ENCODE peak calls at places on chromosomes 3 and 15, in ten cellular contexts. Z is CD8-positive, alpha-beta T cell; M is mucosa of descending colon; E is Peyer's patch; P is sigmoid colon; I is spleen; U is stomach; O is neural progenitor cell; N is breast epithelium; F is K562. K is an unnamed sample. For H3K36me3, the result is how much of the 10 kb centered on the place peaks cover.

GRCh38 chr3:42066516-42067181 is 24.5 kb upstream of the TRAK1 start:
- DNase-seq in Z (no peak), M (no peak), E (peak), P (no peak), I (peak), U (no peak), O (peak), N (no peak), F (no peak), K (no peak)

GRCh38 chr3:41848745-41849574 is 112.9 kb downstream of the ULK4 start:
- DNase-seq in Z (no peak), M (no peak), E (no peak), P (no peak), I (no peak), U (no peak), O (no peak), N (no peak), F (no peak), K (no peak)

GRCh38 chr15:73936181-73936580 is 9.9 kb downstream of the LOXL1 start:
- DNase-seq in Z (no peak), M (no peak), E (no peak), P (no peak), I (peak), U (no peak), O (peak), N (no peak), F (no peak), K (no peak)

GRCh38 chr3:12138044-12138443 is 20.7 kb downstream of the TIMP4 start:
- DNase-seq in Z (no peak), M (peak), E (peak), P (no peak), I (no peak), U (peak), O (peak), N (no peak), F (peak), K (no peak)

GRCh38 chr3:36557021-36557707 is 176.9 kb downstream of the STAC start:
- DNase-seq in Z (no peak), M (no peak), E (no peak), P (peak), I (no peak), U (no peak), O (no peak), N (no peak), F (no peak), K (no peak)

GRCh38 chr3:27312044-27312668 is 57.0 kb downstream of the NEK10 start:
- DNase-seq in Z (no peak), M (peak), E (no peak), P (no peak), I (no peak), U (no peak), O (peak), N (no peak), F (peak), K (peak)

GRCh38 chr3:54731697-54732445 is 196.0 kb downstream of the LRTM1 start:
- DNase-seq in Z (no peak), M (no peak), E (no peak), P (no peak), I (no peak), U (no peak), O (no peak), N (no peak), F (no peak), K (peak)

GRCh38 chr3:80870476-80871041 is 890.9 kb downstream of the GBE1 start:
- DNase-seq in Z (no peak), M (no peak), E (no peak), P (no peak), I (no peak), U (no peak), O (no peak), N (no peak), F (no peak), K (no peak)

GRCh38 chr3:112097378-112097777 is 11.2 kb downstream of the C3orf52 start:
- DNase-seq in Z (no peak), M (peak), E (peak), P (no peak), I (no peak), U (peak), O (no peak), N (peak), F (peak), K (peak)

GRCh38 chr3:33202581-33203457 is 15.8 kb downstream of the SUSD5 start:
- DNase-seq in Z (no peak), M (peak), E (no peak), P (no peak), I (no peak), U (peak), O (peak), N (no peak), F (no peak), K (no peak)

GRCh38 chr15:76730262-76730661 is 174.9 kb downstream of the SCAPER start:
- DNase-seq in Z (no peak), M (no peak), E (no peak), P (no peak), I (no peak), U (no peak), O (no peak), N (no peak), F (no peak), K (no peak)

GRCh38 chr15:60316961-60317360 is 80.8 kb downstream of the ANXA2 start:
- DNase-seq in Z (no peak), M (no peak), E (no peak), P (no peak), I (no peak), U (no peak), O (no peak), N (no peak), F (no peak), K (no peak)

GRCh38 chr3:113254171-113254947 is 43.0 kb downstream of the BOC start:
- DNase-seq in Z (no peak), M (no peak), E (no peak), P (peak), I (no peak), U (no peak), O (peak), N (no peak), F (no peak), K (no peak)

GRCh38 chr15:46344906-46345305 is 710.1 kb downstream of the SQOR start:
- DNase-seq in Z (no peak), M (no peak), E (no peak), P (no peak), I (no peak), U (no peak), O (no peak), N (no peak), F (no peak), K (no peak)

GRCh38 chr3:69441028-69441427 is 55.1 kb upstream of the FRMD4B start:
- DNase-seq in Z (no peak), M (no peak), E (no peak), P (no peak), I (no peak), U (no peak), O (no peak), N (no peak), F (no peak), K (no peak)

GRCh38 chr15:53978248-53978906 is at the start of gene UNC13C:
- DNase-seq in Z (no peak), M (peak), E (no peak), P (peak), I (no peak), U (peak), O (peak), N (no peak), F (no peak), K (no peak)

GRCh38 chr3:185473290-185473815 is 25.5 kb downstream of the TMEM41A start:
- DNase-seq in Z (no peak), M (no peak), E (no peak), P (no peak), I (no peak), U (no peak), O (no peak), N (no peak), F (peak), K (no peak)

GRCh38 chr15:26702381-26702780 is 70.5 kb downstream of the GABRB3 start:
- DNase-seq in Z (no peak), M (no peak), E (no peak), P (no peak), I (no peak), U (no peak), O (no peak), N (no peak), F (no peak), K (no peak)

GRCh38 chr15:25437751-25438600 is 848 bp downstream of the UBE3A start:
- DNase-seq in Z (peak), M (peak), E (peak), P (peak), I (peak), U (peak), O (peak), N (peak), F (peak), K (no peak)

GRCh38 chr15:92466834-92467233 is 73.2 kb downstream of the ST8SIA2 start:
- DNase-seq in Z (no peak), M (no peak), E (no peak), P (no peak), I (no peak), U (no peak), O (no peak), N (no peak), F (no peak), K (no peak)

GRCh38 chr15:38708672-38709188 is 144.1 kb upstream of the RASGRP1 start:
- DNase-seq in Z (no peak), M (no peak), E (no peak), P (no peak), I (no peak), U (no peak), O (no peak), N (no peak), F (no peak), K (no peak)

GRCh38 chr3:59257506-59257905 is 207.7 kb upstream of the CFAP20DC start:
- DNase-seq in Z (no peak), M (no peak), E (no peak), P (no peak), I (no peak), U (no peak), O (no peak), N (no peak), F (no peak), K (no peak)

GRCh38 chr3:28916713-28917499 is 364.0 kb upstream of the RBMS3 start:
- DNase-seq in Z (no peak), M (peak), E (peak), P (peak), I (peak), U (peak), O (peak), N (peak), F (no peak), K (no peak)

GRCh38 chr3:170436697-170437096 is 18.0 kb downstream of the CLDN11 start:
- DNase-seq in Z (no peak), M (no peak), E (no peak), P (no peak), I (no peak), U (no peak), O (no peak), N (no peak), F (no peak), K (no peak)

GRCh38 chr15:48695088-48695834 is 49.8 kb upstream of the FBN1 start:
- DNase-seq in Z (no peak), M (no peak), E (no peak), P (no peak), I (no peak), U (no peak), O (no peak), N (no peak), F (no peak), K (peak)

GRCh38 chr3:143333367-143333766 is 213.8 kb downstream of the CHST2 start:
- DNase-seq in Z (no peak), M (no peak), E (no peak), P (no peak), I (no peak), U (no peak), O (no peak), N (no peak), F (no peak), K (no peak)

GRCh38 chr3:69020857-69021256 is 7.4 kb upstream of the EOGT start:
- DNase-seq in Z (no peak), M (no peak), E (no peak), P (no peak), I (no peak), U (no peak), O (no peak), N (no peak), F (no peak), K (no peak)

GRCh38 chr15:83766326-83766725 is 112.4 kb downstream of the ADAMTSL3 start:
- DNase-seq in Z (no peak), M (no peak), E (no peak), P (no peak), I (no peak), U (no peak), O (no peak), N (no peak), F (no peak), K (no peak)

GRCh38 chr3:138933068-138933668 is 13.8 kb downstream of the FOXL2 start:
- DNase-seq in Z (no peak), M (no peak), E (no peak), P (peak), I (no peak), U (no peak), O (no peak), N (no peak), F (no peak), K (no peak)

GRCh38 chr15:98968576-98968975 is 39.0 kb downstream of the PGPEP1L start:
- DNase-seq in Z (no peak), M (no peak), E (no peak), P (no peak), I (no peak), U (no peak), O (no peak), N (no peak), F (no peak), K (no peak)

GRCh38 chr15:89841306-89841705 is 26.7 kb upstream of the ANPEP start:
- DNase-seq in Z (no peak), M (no peak), E (no peak), P (no peak), I (no peak), U (no peak), O (no peak), N (no peak), F (no peak), K (no peak)

GRCh38 chr3:59438492-59438891 is 388.7 kb upstream of the CFAP20DC start:
- DNase-seq in Z (no peak), M (no peak), E (no peak), P (no peak), I (no peak), U (no peak), O (no peak), N (no peak), F (no peak), K (no peak)

GRCh38 chr3:107235923-107236315 is 141.3 kb upstream of the CCDC54 start:
- DNase-seq in Z (peak), M (peak), E (peak), P (peak), I (no peak), U (no peak), O (peak), N (no peak), F (peak), K (no peak)

GRCh38 chr15:61314443-61314842 is 85.3 kb upstream of the RORA start:
- DNase-seq in Z (no peak), M (no peak), E (no peak), P (no peak), I (no peak), U (no peak), O (no peak), N (no peak), F (no peak), K (no peak)

GRCh38 chr15:52179278-52180195 is 11.7 kb downstream of the GNB5 start:
- DNase-seq in Z (peak), M (peak), E (peak), P (peak), I (peak), U (peak), O (peak), N (peak), F (peak), K (no peak)

DNA sequence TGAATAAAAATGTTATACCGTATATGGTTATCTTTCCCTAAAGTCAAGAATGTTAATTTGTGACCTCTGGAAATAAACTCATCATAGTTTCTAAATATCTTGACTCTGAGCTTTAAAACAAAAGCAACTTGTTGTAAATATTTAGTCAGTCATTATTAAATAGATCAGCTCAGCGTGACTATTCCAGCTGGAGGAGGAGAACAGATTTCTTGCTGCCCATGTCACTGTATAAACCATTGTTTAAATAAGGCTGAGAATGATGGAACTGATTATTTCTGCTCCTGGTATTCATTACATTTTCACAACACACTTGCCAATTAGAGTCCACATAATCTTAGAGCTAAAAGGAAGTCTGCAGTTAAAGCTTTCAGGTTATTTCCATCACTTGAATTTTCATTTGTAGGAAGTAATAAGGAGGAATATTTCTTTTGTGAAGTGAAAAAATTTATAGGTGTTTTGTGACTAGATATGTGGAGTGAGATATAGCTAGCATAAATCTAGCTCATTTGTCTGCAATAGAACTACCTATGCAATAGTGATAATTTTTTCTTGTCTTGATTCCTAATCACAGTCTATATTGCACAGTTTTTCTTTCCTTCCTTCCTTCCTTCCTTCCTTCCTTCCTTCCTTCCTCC is 106.5 kb upstream of the P2RY1 start:
- DNase-seq in Z (no peak), M (no peak), E (no peak), P (no peak), I (no peak), U (no peak), O (no peak), N (no peak), F (no peak), K (no peak)
- TF ChIP-seq CTCF in Z (no peak), M (no peak), E (no peak), P (no peak), I (no peak), U (no peak), O (no peak), N (no peak), F (no peak), K (no peak)

GRCh38 chr15:40183636-40184463 is 23.0 kb downstream of the BUB1B start:
- DNase-seq in Z (no peak), M (no peak), E (no peak), P (no peak), I (no peak), U (no peak), O (no peak), N (no peak), F (no peak), K (no peak)
- H3K36me3 ChIP-seq in Z (under half), M (under half), E (under half), P (under half), I (under half), U (under half), O (under half), N (under half), F (half or more), K (under half)

DNA sequence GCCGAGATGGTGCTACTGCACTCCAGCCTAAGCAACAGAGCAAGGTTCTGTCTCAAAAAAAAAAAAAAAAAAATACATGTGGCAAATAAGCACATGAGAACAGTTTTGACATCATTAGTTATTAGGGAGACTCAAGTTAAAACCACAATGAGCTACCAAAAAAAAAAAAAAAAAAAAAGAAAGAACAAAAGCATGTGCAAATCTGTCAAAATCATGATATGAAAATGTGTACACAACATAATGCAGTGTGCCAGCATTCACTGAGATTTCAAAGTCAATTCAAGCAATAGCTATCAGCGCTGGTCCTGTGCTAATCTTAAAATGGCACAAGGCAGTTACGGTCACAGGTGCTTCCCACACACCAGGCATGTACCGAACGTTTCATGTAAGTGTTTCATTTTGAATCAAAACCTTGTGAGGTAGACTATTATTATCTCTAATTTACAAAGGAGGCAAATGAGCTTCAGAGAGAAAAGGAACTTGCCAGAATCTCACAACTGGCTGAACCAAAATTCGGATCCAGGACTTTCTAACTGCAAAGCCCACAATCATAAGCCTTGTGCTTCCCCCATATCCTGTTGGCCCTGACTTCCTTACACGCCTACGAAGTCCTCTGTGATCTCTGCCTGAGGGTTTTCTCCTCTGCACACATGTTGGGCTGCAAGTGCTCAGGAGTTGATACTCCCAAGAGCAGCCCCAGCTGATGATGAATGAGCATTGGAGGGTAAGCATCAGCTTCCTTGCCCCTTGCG is 200.1 kb upstream of the PROK2 start:
- DNase-seq in Z (no peak), M (no peak), E (no peak), P (no peak), I (no peak), U (peak), O (no peak), N (no peak), F (no peak), K (no peak)
- H3K4me3 ChIP-seq in Z (no peak), M (no peak), E (no peak), P (no peak), I (no peak), U (no peak), O (no peak), N (no peak), F (no peak), K (no peak)

GRCh38 chr3:50525191-50525590 is 21.8 kb upstream of the CACNA2D2 start:
- DNase-seq in Z (no peak), M (no peak), E (no peak), P (no peak), I (no peak), U (no peak), O (no peak), N (no peak), F (no peak), K (no peak)

GRCh38 chr3:50529996-50530706 is 26.7 kb upstream of the CACNA2D2 start:
- DNase-seq in Z (no peak), M (no peak), E (no peak), P (no peak), I (no peak), U (no peak), O (peak), N (no peak), F (no peak), K (no peak)

GRCh38 chr3:50523170-50523865 is 19.9 kb upstream of the CACNA2D2 start:
- DNase-seq in Z (no peak), M (no peak), E (no peak), P (no peak), I (no peak), U (no peak), O (peak), N (no peak), F (no peak), K (no peak)

GRCh38 chr3:50524751-50525150 is 21.3 kb upstream of the CACNA2D2 start:
- DNase-seq in Z (no peak), M (no peak), E (no peak), P (no peak), I (no peak), U (no peak), O (no peak), N (no peak), F (no peak), K (no peak)

DNA sequence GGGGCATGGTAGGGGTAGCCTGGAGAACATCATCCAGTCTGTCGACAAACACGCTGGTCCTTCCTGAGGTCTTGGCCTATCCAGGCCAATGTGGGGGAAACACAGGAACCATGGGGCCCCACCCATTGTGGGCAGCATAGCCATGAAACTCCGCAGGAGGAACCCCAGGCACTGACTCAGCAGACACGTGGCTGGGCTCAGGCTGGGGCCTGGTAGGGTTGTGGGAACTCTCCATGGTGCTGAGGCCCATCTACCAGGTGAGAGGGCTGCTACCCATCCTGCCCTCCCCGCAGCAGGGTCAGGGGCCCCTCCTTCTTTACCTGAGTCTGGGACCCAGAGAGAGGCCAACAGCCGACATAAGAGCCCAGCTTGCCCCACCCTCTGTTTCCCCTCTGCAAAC is 22.6 kb upstream of the CACNA2D2 start:
- DNase-seq in Z (no peak), M (peak), E (no peak), P (no peak), I (no peak), U (peak), O (peak), N (no peak), F (peak), K (no peak)
- TF ChIP-seq CTCF in Z (no peak), M (no peak), E (no peak), P (no peak), I (no peak), U (no peak), O (no peak), N (no peak), F (no peak), K (no peak)

DNA sequence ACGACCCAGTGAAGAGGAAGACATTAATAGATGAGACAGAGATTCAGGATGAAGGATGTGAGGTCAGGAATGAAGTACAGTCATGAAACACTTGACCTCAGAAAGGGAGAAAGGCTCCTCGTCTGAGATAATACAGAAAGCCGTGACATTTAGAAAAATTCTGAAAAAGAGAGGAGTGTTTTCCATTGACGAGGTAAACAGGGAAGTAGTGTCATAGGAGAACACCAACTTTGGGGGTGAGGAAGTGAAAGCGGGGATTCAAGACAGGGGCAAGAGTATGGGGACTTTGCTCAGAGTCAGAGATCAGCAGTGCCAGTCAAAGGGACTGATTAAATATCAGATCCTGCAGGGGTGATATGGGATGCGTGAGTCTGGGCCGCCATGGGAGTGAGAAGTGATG is 160.9 kb downstream of the PLCL2 start:
- DNase-seq in Z (no peak), M (no peak), E (no peak), P (no peak), I (no peak), U (no peak), O (no peak), N (no peak), F (no peak), K (no peak)
- H3K36me3 ChIP-seq in Z (under half), M (under half), E (under half), P (under half), I (under half), U (under half), O (under half), N (under half), F (under half), K (under half)

K was measured in BJ.